ENCODE peak calls at places on chromosomes 12 and 14, in four cellular contexts. J, W, A and S are unnamed samples.

GRCh38 chr14:58987601-58988000 is 200.9 kb upstream of the DAAM1 start:
- DNase-seq in W (no peak), J (no peak), A (no peak), S (no peak)

GRCh38 chr14:101250336-101250947 is 310.9 kb upstream of the DIO3 start:
- DNase-seq in W (no peak), J (no peak), A (no peak), S (no peak)

GRCh38 chr14:94128216-94128839 is 1.1 kb downstream of the IFI27L2 start:
- DNase-seq in W (no peak), A (no peak), J (no peak), S (no peak)

GRCh38 chr12:94203181-94203546 is 54.8 kb downstream of the PLXNC1 start:
- DNase-seq in J (no peak), A (no peak), W (no peak), S (no peak)

GRCh38 chr14:32933943-32934890 is 4.5 kb upstream of the NPAS3 start:
- DNase-seq in W (no peak), A (no peak), J (no peak), S (no peak)

GRCh38 chr12:31494455-31494854 is 96.5 kb downstream of the DENND5B start:
- DNase-seq in A (no peak), J (no peak), W (no peak), S (no peak)

GRCh38 chr12:40515041-40515825 is 177.0 kb upstream of the CNTN1 start:
- DNase-seq in A (no peak), W (no peak), J (no peak), S (no peak)

GRCh38 chr12:1171657-1172056 is 180.6 kb downstream of the ERC1 start:
- DNase-seq in W (no peak), J (no peak), A (no peak), S (no peak)

GRCh38 chr12:76030378-76031080 is 1.0 kb downstream of the PHLDA1 start:
- DNase-seq in W (no peak), J (no peak), A (no peak), S (no peak)

GRCh38 chr14:51070732-51071131 is 24.2 kb downstream of the TRIM9 start:
- DNase-seq in A (no peak), J (no peak), W (no peak), S (no peak)

GRCh38 chr12:1329784-1330474 is 264.5 kb downstream of the FBXL14 start:
- DNase-seq in J (no peak), W (no peak), A (no peak), S (no peak)

GRCh38 chr12:112524269-112524668 is 105.5 kb downstream of the PTPN11 start:
- DNase-seq in A (no peak), J (no peak), W (no peak), S (no peak)

GRCh38 chr12:14841761-14842160 is 1.6 kb downstream of the ART4 start:
- DNase-seq in W (no peak), J (peak), A (no peak), S (peak)

GRCh38 chr14:100902792-100903191 is 730 bp downstream of the RTL1 start:
- DNase-seq in W (no peak), J (peak), A (no peak), S (no peak)

GRCh38 chr14:64845878-64846277 is 33.8 kb downstream of the SPTB start:
- DNase-seq in J (no peak), A (no peak), W (no peak), S (no peak)

GRCh38 chr12:100959481-100959880 is 164.9 kb downstream of the ANO4 start:
- DNase-seq in W (no peak), J (no peak), A (no peak), S (no peak)

GRCh38 chr14:101828038-101828437 is 66.5 kb downstream of the PPP2R5C start:
- DNase-seq in J (no peak), A (no peak), W (no peak), S (no peak)

GRCh38 chr14:93299831-93300230 is 33.0 kb downstream of the BTBD7 start:
- DNase-seq in W (no peak), J (no peak), A (no peak), S (no peak)

GRCh38 chr12:54526800-54527630 is 22.4 kb upstream of the PDE1B start:
- DNase-seq in J (peak), W (no peak), A (peak), S (peak)

GRCh38 chr14:72808564-72808963 is 85.3 kb downstream of the DPF3 start:
- DNase-seq in J (no peak), A (no peak), W (no peak), S (no peak)

GRCh38 chr14:102545461-102546265 is 36.1 kb upstream of the ANKRD9 start:
- DNase-seq in A (no peak), W (no peak), J (peak), S (no peak)

GRCh38 chr14:35374273-35374681 is 30.3 kb downstream of the NFKBIA start:
- DNase-seq in W (no peak), A (no peak), J (peak), S (no peak)

GRCh38 chr14:52954346-52955214 is 3.7 kb upstream of the FERMT2 start:
- DNase-seq in W (no peak), J (no peak), A (no peak), S (no peak)

GRCh38 chr14:100246809-100247428 is 8.0 kb downstream of the YY1 start:
- DNase-seq in W (no peak), J (peak), A (no peak), S (peak)

GRCh38 chr12:118188690-118189371 is 52.9 kb downstream of the PEBP1 start:
- DNase-seq in J (no peak), W (no peak), A (no peak), S (no peak)

GRCh38 chr12:6065131-6065871 is 59.2 kb downstream of the VWF start:
- DNase-seq in W (no peak), A (no peak), J (no peak), S (no peak)
- H3K4me3 ChIP-seq in W (no peak), A (no peak), J (no peak), S (no peak)

GRCh38 chr14:68244272-68244975 is 424.8 kb downstream of the RAD51B start:
- DNase-seq in A (no peak), W (no peak), J (no peak), S (no peak)

GRCh38 chr14:68247867-68248266 is 428.3 kb downstream of the RAD51B start:
- DNase-seq in J (no peak), W (no peak), A (no peak), S (no peak)

GRCh38 chr14:68247281-68247680 is 427.7 kb downstream of the RAD51B start:
- DNase-seq in J (no peak), A (no peak), W (no peak), S (no peak)

GRCh38 chr14:68245146-68246073 is 425.8 kb downstream of the RAD51B start:
- DNase-seq in W (no peak), J (no peak), A (no peak), S (no peak)

DNA sequence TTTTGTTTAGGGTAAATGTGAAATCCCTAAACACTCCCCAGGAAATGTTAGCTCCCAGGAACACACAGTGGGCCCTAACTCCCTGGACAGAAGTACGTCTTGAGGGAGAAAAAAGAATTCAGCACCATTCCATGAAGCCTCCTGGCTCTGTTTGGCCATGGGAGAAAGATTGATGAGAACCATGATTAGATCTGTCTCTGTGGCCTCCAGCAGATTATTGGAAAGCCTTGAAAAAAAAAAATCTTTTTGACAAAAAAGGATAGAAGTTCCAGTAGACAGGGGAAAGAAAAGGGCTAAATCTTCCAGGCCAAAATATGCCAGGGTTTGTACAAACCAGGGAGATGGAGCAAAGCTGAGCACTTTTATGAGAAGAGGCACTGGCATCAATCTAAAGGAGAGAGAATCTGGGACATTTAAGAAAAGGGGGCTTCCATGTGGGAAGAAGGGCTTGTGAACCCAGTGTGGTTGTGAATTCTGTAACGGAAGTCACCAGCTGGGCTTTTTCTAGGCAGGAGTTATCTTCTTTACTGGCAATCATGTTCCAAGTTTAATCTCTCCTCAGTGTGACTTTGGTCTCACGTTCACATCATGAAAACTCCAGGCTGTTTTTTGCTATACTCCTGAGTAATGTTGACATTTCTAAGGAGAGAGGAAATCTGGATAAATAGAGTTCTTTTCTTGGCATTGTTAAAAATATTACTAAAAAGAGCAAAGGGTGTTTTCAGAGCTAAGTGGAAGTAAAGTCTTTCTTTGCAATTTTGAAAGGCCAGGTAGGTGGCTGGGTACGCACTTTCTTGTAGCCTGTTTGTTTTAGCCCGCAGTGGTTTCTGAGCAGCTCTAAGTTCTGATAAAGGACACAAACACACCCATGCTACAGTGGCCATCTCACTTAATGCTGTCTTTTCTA is 426.7 kb downstream of the RAD51B start:
- DNase-seq in A (no peak), W (no peak), J (no peak), S (no peak)
- TF ChIP-seq SUZ12 in A (no peak), W (no peak), J (no peak), S (no peak)

GRCh38 chr12:12543959-12544358 is 18.7 kb downstream of the DUSP16 start:
- DNase-seq in J (no peak), A (no peak), W (no peak), S (no peak)
- H3K9ac ChIP-seq in J (no peak), A (no peak), W (no peak), S (no peak)

DNA sequence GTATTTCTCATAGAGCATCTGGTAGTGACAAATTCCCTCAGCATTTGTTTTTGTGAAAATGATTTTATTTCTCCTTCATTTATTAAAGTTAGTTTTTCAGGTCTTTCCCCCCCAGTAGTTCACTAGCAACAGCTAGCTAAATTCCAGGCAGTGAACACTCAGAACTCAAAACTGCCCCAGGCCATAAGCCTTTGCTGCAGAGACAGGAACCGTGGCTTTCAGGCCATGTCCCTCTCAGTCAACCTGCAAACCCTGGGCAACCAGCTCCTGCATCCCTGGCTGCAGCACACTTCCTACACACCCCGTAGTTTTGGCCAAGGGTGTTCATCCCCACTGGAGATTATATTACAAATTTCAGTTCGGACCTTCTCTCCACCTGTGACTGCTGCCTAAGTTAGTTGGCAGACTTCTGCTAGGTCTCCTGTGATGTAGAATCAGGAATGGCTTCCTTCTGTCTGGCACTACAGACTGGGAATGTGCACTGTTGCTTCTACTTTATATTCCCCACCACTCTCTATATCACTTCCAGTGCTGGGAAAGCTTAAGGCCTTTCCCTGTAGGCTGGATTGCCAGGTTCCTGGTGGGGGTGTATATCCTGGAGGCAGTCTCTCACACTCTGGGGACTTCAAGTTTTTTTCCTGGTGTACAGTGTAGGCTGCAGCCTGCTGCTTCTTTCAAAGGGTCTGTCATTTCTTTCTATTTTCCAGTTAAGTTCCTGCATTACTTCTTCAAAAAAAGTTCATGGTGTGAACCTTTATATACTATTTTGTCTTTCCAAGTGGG is 924.4 kb upstream of the LRFN5 start:
- DNase-seq in A (no peak), J (no peak), W (no peak), S (peak)
- H3K4me3 ChIP-seq in A (no peak), J (no peak), W (no peak), S (no peak)

GRCh38 chr12:106178582-106178981 is 39.8 kb upstream of the NUAK1 start:
- DNase-seq in J (no peak), W (no peak), A (no peak), S (no peak)

GRCh38 chr12:106183735-106184134 is 45.0 kb upstream of the NUAK1 start:
- DNase-seq in J (no peak), W (no peak), A (no peak), S (no peak)

GRCh38 chr12:106174876-106175275 is 36.1 kb upstream of the NUAK1 start:
- DNase-seq in J (peak), W (no peak), A (no peak), S (no peak)

GRCh38 chr12:106181416-106182114 is 42.8 kb upstream of the NUAK1 start:
- DNase-seq in A (no peak), J (no peak), W (no peak), S (no peak)

DNA sequence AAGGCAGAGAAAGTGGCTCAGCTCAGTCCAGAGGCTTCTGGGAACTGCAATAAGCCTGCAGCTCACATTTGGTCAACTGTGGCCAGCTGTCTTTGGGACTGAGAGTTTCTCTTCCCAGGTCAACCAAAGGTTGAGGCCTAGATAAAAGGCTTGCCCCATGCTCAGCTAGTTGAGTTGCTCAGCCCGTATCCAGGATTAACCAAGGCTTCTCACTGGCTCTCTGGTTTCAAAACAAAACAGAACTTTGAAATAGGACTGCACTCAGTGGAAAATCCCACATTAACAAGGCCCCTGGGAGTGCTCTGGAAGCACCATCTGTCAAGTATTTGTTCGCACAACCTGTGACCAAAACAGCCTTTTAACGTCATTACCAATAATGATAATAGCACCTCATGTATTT is 40.3 kb upstream of the NUAK1 start:
- DNase-seq in W (no peak), J (peak), A (no peak), S (no peak)
- TF ChIP-seq SUZ12 in W (no peak), J (no peak), A (no peak), S (no peak)

DNA sequence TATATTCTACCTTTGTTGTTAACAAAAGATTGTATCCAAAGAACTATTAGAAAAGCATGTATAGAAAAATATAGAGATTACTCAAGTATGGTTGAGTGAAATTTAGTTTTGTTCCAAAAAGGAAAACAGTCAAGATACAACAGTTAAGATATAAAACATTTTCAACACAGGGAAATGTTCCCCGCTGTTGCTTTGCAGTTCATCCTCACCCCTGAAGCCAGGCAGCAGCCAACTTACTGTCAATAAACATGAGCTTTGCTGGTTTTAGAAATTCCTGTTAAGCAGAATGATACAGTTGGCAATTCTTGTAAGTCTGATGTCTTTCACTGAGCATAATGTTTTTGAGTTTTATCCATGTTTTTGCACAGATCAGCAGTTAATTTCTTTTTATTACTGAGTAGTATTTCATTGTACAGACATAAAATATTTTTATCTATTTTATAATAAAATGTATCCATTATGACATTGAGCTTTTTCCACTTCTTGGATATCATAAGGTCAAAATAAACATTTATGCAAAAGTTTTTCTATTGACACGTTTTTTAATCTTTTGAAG is 1.2 kb upstream of the CLEC2B start:
- DNase-seq in J (no peak), A (no peak), W (no peak), S (no peak)
- H3K9ac ChIP-seq in J (no peak), A (no peak), W (peak), S (no peak)

DNA sequence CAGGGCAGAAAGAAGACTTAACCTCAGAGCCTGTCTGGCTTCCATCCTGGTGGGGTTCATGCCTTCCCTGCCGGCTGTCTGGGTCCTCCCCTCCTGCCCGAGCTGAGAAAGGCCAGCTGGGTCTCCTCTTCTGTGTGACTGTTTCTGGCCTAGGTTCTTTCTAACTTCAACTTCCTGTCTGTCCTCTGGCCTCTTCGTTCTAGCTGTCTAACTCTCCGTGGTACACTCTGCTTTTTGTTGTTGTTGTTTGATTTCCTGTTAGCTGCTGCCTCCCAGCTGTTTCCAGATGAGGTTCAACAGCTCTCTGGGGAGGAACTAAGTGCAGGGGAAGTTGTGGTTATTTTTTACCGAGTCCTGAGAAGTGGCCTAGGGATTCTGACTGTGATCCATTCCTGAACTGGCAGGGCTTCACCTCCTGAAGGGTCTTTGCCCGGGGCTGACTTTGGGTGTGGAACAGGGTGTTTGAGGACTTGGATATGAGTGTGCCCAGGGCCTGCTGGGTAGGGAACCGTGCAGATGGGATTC is 3.2 kb downstream of the MLXIP start:
- DNase-seq in W (peak), A (no peak), J (no peak), S (no peak)
- H3K4me3 ChIP-seq in W (peak), A (no peak), J (no peak), S (no peak)

GRCh38 chr12:128982134-128982533 is 128.9 kb downstream of the GLT1D1 start:
- DNase-seq in J (no peak), A (no peak), W (no peak), S (no peak)
- TF ChIP-seq SUZ12 in J (no peak), A (no peak), W (no peak), S (no peak)

GRCh38 chr14:24297190-24297964 is 2.2 kb downstream of the DHRS1 start:
- DNase-seq in J (peak), W (no peak), A (no peak), S (no peak)
- H3K9ac ChIP-seq in J (no peak), W (peak), A (no peak), S (no peak)